ENCODE peak calls at places on chromosomes 16 and 17, in nine cellular contexts. One of them, this sample, is unnamed. For H3K27me3 and H3K4me1, the result is how much of the 10 kb centered on the place peaks cover.

GRCh38 chr16:83802135-83802534 is 5.6 kb upstream of the HSBP1 start:
- DNase-seq in neuronal stem cell: no peak
- DNase-seq in heart right ventricle: peak
- DNase-seq in CD8-positive, alpha-beta memory T cell: no peak
- DNase-seq in ovary: no peak
- DNase-seq in adrenal gland: no peak
- DNase-seq in naive thymus-derived CD4-positive, alpha-beta T cell: no peak
- DNase-seq in MM.1S: no peak
- DNase-seq in uterus: no peak
- DNase-seq in this sample: no peak

GRCh38 chr17:32516940-32517711 is 30.3 kb downstream of the CDK5R1 start:
- DNase-seq in neuronal stem cell: no peak
- DNase-seq in heart right ventricle: no peak
- DNase-seq in CD8-positive, alpha-beta memory T cell: no peak
- DNase-seq in ovary: no peak
- DNase-seq in adrenal gland: no peak
- DNase-seq in naive thymus-derived CD4-positive, alpha-beta T cell: no peak
- DNase-seq in MM.1S: no peak
- DNase-seq in uterus: no peak
- DNase-seq in this sample: no peak

GRCh38 chr16:65538945-65539344 is 417.1 kb upstream of the CDH11 start:
- DNase-seq in neuronal stem cell: no peak
- DNase-seq in heart right ventricle: no peak
- DNase-seq in CD8-positive, alpha-beta memory T cell: no peak
- DNase-seq in ovary: no peak
- DNase-seq in adrenal gland: no peak
- DNase-seq in naive thymus-derived CD4-positive, alpha-beta T cell: no peak
- DNase-seq in MM.1S: no peak
- DNase-seq in uterus: no peak
- DNase-seq in this sample: no peak

GRCh38 chr17:64777413-64778101 is 115.5 kb upstream of the SMURF2 start:
- DNase-seq in neuronal stem cell: no peak
- DNase-seq in heart right ventricle: no peak
- DNase-seq in CD8-positive, alpha-beta memory T cell: no peak
- DNase-seq in ovary: no peak
- DNase-seq in adrenal gland: peak
- DNase-seq in naive thymus-derived CD4-positive, alpha-beta T cell: no peak
- DNase-seq in MM.1S: peak
- DNase-seq in uterus: no peak
- DNase-seq in this sample: no peak

GRCh38 chr17:82217530-82218204 is 5.0 kb upstream of the CCDC57 start:
- DNase-seq in neuronal stem cell: no peak
- DNase-seq in heart right ventricle: peak
- DNase-seq in CD8-positive, alpha-beta memory T cell: no peak
- DNase-seq in ovary: no peak
- DNase-seq in adrenal gland: peak
- DNase-seq in naive thymus-derived CD4-positive, alpha-beta T cell: no peak
- DNase-seq in MM.1S: no peak
- DNase-seq in uterus: no peak
- DNase-seq in this sample: no peak

GRCh38 chr16:80993293-80993691 is 13.4 kb downstream of the CMC2 start:
- DNase-seq in neuronal stem cell: no peak
- DNase-seq in heart right ventricle: no peak
- DNase-seq in CD8-positive, alpha-beta memory T cell: no peak
- DNase-seq in ovary: no peak
- DNase-seq in adrenal gland: peak
- DNase-seq in naive thymus-derived CD4-positive, alpha-beta T cell: no peak
- DNase-seq in MM.1S: no peak
- DNase-seq in uterus: no peak
- DNase-seq in this sample: no peak

GRCh38 chr17:34761646-34762045 is 182.3 kb downstream of the TMEM132E start:
- DNase-seq in neuronal stem cell: no peak
- DNase-seq in heart right ventricle: no peak
- DNase-seq in CD8-positive, alpha-beta memory T cell: no peak
- DNase-seq in ovary: no peak
- DNase-seq in adrenal gland: no peak
- DNase-seq in naive thymus-derived CD4-positive, alpha-beta T cell: no peak
- DNase-seq in MM.1S: no peak
- DNase-seq in uterus: no peak
- DNase-seq in this sample: no peak

GRCh38 chr17:909642-910323 is 69.8 kb downstream of the NXN start:
- DNase-seq in neuronal stem cell: no peak
- DNase-seq in heart right ventricle: no peak
- DNase-seq in CD8-positive, alpha-beta memory T cell: no peak
- DNase-seq in ovary: no peak
- DNase-seq in adrenal gland: no peak
- DNase-seq in naive thymus-derived CD4-positive, alpha-beta T cell: no peak
- DNase-seq in MM.1S: no peak
- DNase-seq in uterus: peak
- DNase-seq in this sample: no peak

GRCh38 chr17:75457047-75457654 is 716 bp downstream of the TMEM94 start:
- DNase-seq in neuronal stem cell: no peak
- DNase-seq in heart right ventricle: peak
- DNase-seq in CD8-positive, alpha-beta memory T cell: peak
- DNase-seq in ovary: peak
- DNase-seq in adrenal gland: peak
- DNase-seq in naive thymus-derived CD4-positive, alpha-beta T cell: no peak
- DNase-seq in MM.1S: no peak
- DNase-seq in uterus: peak
- DNase-seq in this sample: peak

GRCh38 chr17:15463363-15463762 is 4.1 kb downstream of the CDRT4 start:
- DNase-seq in neuronal stem cell: no peak
- DNase-seq in heart right ventricle: peak
- DNase-seq in CD8-positive, alpha-beta memory T cell: no peak
- DNase-seq in ovary: peak
- DNase-seq in adrenal gland: no peak
- DNase-seq in naive thymus-derived CD4-positive, alpha-beta T cell: no peak
- DNase-seq in MM.1S: no peak
- DNase-seq in uterus: peak
- DNase-seq in this sample: no peak

GRCh38 chr17:33291248-33292183 is 1.6 kb downstream of the ASIC2 start:
- DNase-seq in neuronal stem cell: peak
- DNase-seq in heart right ventricle: no peak
- DNase-seq in CD8-positive, alpha-beta memory T cell: no peak
- DNase-seq in ovary: peak
- DNase-seq in adrenal gland: peak
- DNase-seq in naive thymus-derived CD4-positive, alpha-beta T cell: no peak
- DNase-seq in MM.1S: no peak
- DNase-seq in uterus: no peak
- DNase-seq in this sample: peak

GRCh38 chr16:55015181-55015913 is 84.7 kb downstream of the IRX5 start:
- DNase-seq in neuronal stem cell: no peak
- DNase-seq in heart right ventricle: no peak
- DNase-seq in CD8-positive, alpha-beta memory T cell: no peak
- DNase-seq in ovary: no peak
- DNase-seq in adrenal gland: no peak
- DNase-seq in naive thymus-derived CD4-positive, alpha-beta T cell: no peak
- DNase-seq in MM.1S: no peak
- DNase-seq in uterus: no peak
- DNase-seq in this sample: no peak

GRCh38 chr17:179066-179432 is 2.4 kb downstream of the DOC2B start:
- DNase-seq in neuronal stem cell: no peak
- DNase-seq in heart right ventricle: no peak
- DNase-seq in CD8-positive, alpha-beta memory T cell: no peak
- DNase-seq in ovary: no peak
- DNase-seq in adrenal gland: no peak
- DNase-seq in naive thymus-derived CD4-positive, alpha-beta T cell: no peak
- DNase-seq in MM.1S: no peak
- DNase-seq in uterus: no peak
- DNase-seq in this sample: no peak

GRCh38 chr16:9012848-9013507 is 49.3 kb upstream of the USP7 start:
- DNase-seq in neuronal stem cell: peak
- DNase-seq in heart right ventricle: no peak
- DNase-seq in CD8-positive, alpha-beta memory T cell: no peak
- DNase-seq in ovary: no peak
- DNase-seq in adrenal gland: no peak
- DNase-seq in naive thymus-derived CD4-positive, alpha-beta T cell: no peak
- DNase-seq in MM.1S: no peak
- DNase-seq in uterus: no peak
- DNase-seq in this sample: no peak

GRCh38 chr17:65546579-65546978 is 14.9 kb downstream of the AXIN2 start:
- DNase-seq in neuronal stem cell: no peak
- DNase-seq in heart right ventricle: no peak
- DNase-seq in CD8-positive, alpha-beta memory T cell: no peak
- DNase-seq in ovary: no peak
- DNase-seq in adrenal gland: no peak
- DNase-seq in naive thymus-derived CD4-positive, alpha-beta T cell: no peak
- DNase-seq in MM.1S: no peak
- DNase-seq in uterus: no peak
- DNase-seq in this sample: no peak

GRCh38 chr16:1308036-1308976 is 1.1 kb upstream of the UBE2I start:
- DNase-seq in neuronal stem cell: no peak
- DNase-seq in heart right ventricle: no peak
- DNase-seq in CD8-positive, alpha-beta memory T cell: no peak
- DNase-seq in ovary: no peak
- DNase-seq in adrenal gland: no peak
- DNase-seq in naive thymus-derived CD4-positive, alpha-beta T cell: no peak
- DNase-seq in MM.1S: no peak
- DNase-seq in uterus: peak
- DNase-seq in this sample: no peak

GRCh38 chr17:45342871-45343526 is 26.2 kb upstream of the MAP3K14 start:
- DNase-seq in neuronal stem cell: no peak
- DNase-seq in heart right ventricle: no peak
- DNase-seq in CD8-positive, alpha-beta memory T cell: no peak
- DNase-seq in ovary: no peak
- DNase-seq in adrenal gland: no peak
- DNase-seq in naive thymus-derived CD4-positive, alpha-beta T cell: no peak
- DNase-seq in MM.1S: no peak
- DNase-seq in uterus: peak
- DNase-seq in this sample: peak

GRCh38 chr17:59427425-59427921 is 96.0 kb downstream of the YPEL2 start:
- DNase-seq in neuronal stem cell: no peak
- DNase-seq in heart right ventricle: peak
- DNase-seq in CD8-positive, alpha-beta memory T cell: peak
- DNase-seq in ovary: no peak
- DNase-seq in adrenal gland: no peak
- DNase-seq in naive thymus-derived CD4-positive, alpha-beta T cell: peak
- DNase-seq in MM.1S: no peak
- DNase-seq in uterus: peak
- DNase-seq in this sample: no peak

GRCh38 chr17:7041607-7042506 is 2.0 kb downstream of the SLC16A11 start:
- DNase-seq in neuronal stem cell: no peak
- DNase-seq in heart right ventricle: no peak
- DNase-seq in CD8-positive, alpha-beta memory T cell: no peak
- DNase-seq in ovary: no peak
- DNase-seq in adrenal gland: no peak
- DNase-seq in naive thymus-derived CD4-positive, alpha-beta T cell: no peak
- DNase-seq in MM.1S: peak
- DNase-seq in uterus: no peak
- DNase-seq in this sample: no peak

GRCh38 chr17:12316021-12316420 is 295.3 kb downstream of the MAP2K4 start:
- DNase-seq in neuronal stem cell: no peak
- DNase-seq in heart right ventricle: no peak
- DNase-seq in CD8-positive, alpha-beta memory T cell: no peak
- DNase-seq in ovary: no peak
- DNase-seq in adrenal gland: no peak
- DNase-seq in naive thymus-derived CD4-positive, alpha-beta T cell: no peak
- DNase-seq in MM.1S: no peak
- DNase-seq in uterus: no peak
- DNase-seq in this sample: no peak

GRCh38 chr17:60864674-60865080 is 187.0 kb downstream of the BCAS3 start:
- DNase-seq in neuronal stem cell: no peak
- DNase-seq in heart right ventricle: no peak
- DNase-seq in CD8-positive, alpha-beta memory T cell: no peak
- DNase-seq in ovary: no peak
- DNase-seq in adrenal gland: no peak
- DNase-seq in naive thymus-derived CD4-positive, alpha-beta T cell: no peak
- DNase-seq in MM.1S: no peak
- DNase-seq in uterus: no peak
- DNase-seq in this sample: no peak

GRCh38 chr17:77454560-77455095 is 313.9 kb downstream of the SEC14L1 start:
- DNase-seq in neuronal stem cell: no peak
- DNase-seq in heart right ventricle: no peak
- DNase-seq in CD8-positive, alpha-beta memory T cell: peak
- DNase-seq in ovary: no peak
- DNase-seq in adrenal gland: no peak
- DNase-seq in naive thymus-derived CD4-positive, alpha-beta T cell: no peak
- DNase-seq in MM.1S: no peak
- DNase-seq in uterus: no peak
- DNase-seq in this sample: no peak

GRCh38 chr17:40901981-40902862 is 17.2 kb upstream of the KRT20 start:
- DNase-seq in neuronal stem cell: no peak
- DNase-seq in heart right ventricle: no peak
- DNase-seq in CD8-positive, alpha-beta memory T cell: no peak
- DNase-seq in ovary: no peak
- DNase-seq in adrenal gland: no peak
- DNase-seq in naive thymus-derived CD4-positive, alpha-beta T cell: no peak
- DNase-seq in MM.1S: no peak
- DNase-seq in uterus: no peak
- DNase-seq in this sample: no peak
- H3K27me3 ChIP-seq in neuronal stem cell: under half
- H3K27me3 ChIP-seq in heart right ventricle: under half
- H3K27me3 ChIP-seq in CD8-positive, alpha-beta memory T cell: under half
- H3K27me3 ChIP-seq in ovary: under half
- H3K27me3 ChIP-seq in adrenal gland: under half
- H3K27me3 ChIP-seq in naive thymus-derived CD4-positive, alpha-beta T cell: under half
- H3K27me3 ChIP-seq in MM.1S: under half
- H3K27me3 ChIP-seq in uterus: under half
- H3K27me3 ChIP-seq in this sample: under half

GRCh38 chr17:37741334-37742113 is 3.3 kb downstream of the HNF1B start:
- DNase-seq in neuronal stem cell: no peak
- DNase-seq in heart right ventricle: no peak
- DNase-seq in CD8-positive, alpha-beta memory T cell: no peak
- DNase-seq in ovary: no peak
- DNase-seq in adrenal gland: no peak
- DNase-seq in naive thymus-derived CD4-positive, alpha-beta T cell: no peak
- DNase-seq in MM.1S: no peak
- DNase-seq in uterus: no peak
- DNase-seq in this sample: no peak
- H3K4me1 ChIP-seq in neuronal stem cell: under half
- H3K4me1 ChIP-seq in heart right ventricle: under half
- H3K4me1 ChIP-seq in CD8-positive, alpha-beta memory T cell: under half
- H3K4me1 ChIP-seq in ovary: under half
- H3K4me1 ChIP-seq in adrenal gland: under half
- H3K4me1 ChIP-seq in naive thymus-derived CD4-positive, alpha-beta T cell: under half
- H3K4me1 ChIP-seq in MM.1S: under half
- H3K4me1 ChIP-seq in uterus: under half
- H3K4me1 ChIP-seq in this sample: under half

GRCh38 chr16:67528870-67529638 is 425 bp downstream of the RIPOR1 start:
- DNase-seq in neuronal stem cell: no peak
- DNase-seq in heart right ventricle: peak
- DNase-seq in CD8-positive, alpha-beta memory T cell: no peak
- DNase-seq in ovary: peak
- DNase-seq in adrenal gland: peak
- DNase-seq in naive thymus-derived CD4-positive, alpha-beta T cell: no peak
- DNase-seq in MM.1S: no peak
- DNase-seq in uterus: peak
- DNase-seq in this sample: peak
- H3K27me3 ChIP-seq in neuronal stem cell: under half
- H3K27me3 ChIP-seq in heart right ventricle: under half
- H3K27me3 ChIP-seq in CD8-positive, alpha-beta memory T cell: under half
- H3K27me3 ChIP-seq in ovary: under half
- H3K27me3 ChIP-seq in adrenal gland: under half
- H3K27me3 ChIP-seq in naive thymus-derived CD4-positive, alpha-beta T cell: under half
- H3K27me3 ChIP-seq in MM.1S: under half
- H3K27me3 ChIP-seq in uterus: under half
- H3K27me3 ChIP-seq in this sample: under half

DNA sequence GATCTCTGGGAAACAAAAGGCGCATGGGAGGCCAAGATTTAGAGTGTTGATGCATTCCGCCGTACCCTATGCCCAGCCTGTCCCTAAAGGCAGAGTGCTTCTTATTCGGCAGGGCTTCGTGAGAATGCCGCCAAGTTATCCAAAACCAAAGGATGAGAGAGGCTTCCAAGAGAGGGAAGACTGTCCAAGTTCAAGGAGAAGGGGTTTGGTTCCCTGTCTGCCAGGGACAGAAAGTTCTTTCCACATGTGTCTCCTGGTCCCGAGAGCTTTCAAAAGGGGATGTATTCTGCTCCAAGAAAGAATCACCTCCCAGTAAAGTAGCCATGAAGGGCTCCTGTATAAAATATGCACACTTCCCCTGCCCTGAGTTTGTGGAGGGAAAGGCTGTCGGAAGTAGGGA is 42.1 kb upstream of the CLEC18A start:
- DNase-seq in neuronal stem cell: no peak
- DNase-seq in heart right ventricle: no peak
- DNase-seq in CD8-positive, alpha-beta memory T cell: no peak
- DNase-seq in ovary: no peak
- DNase-seq in adrenal gland: no peak
- DNase-seq in naive thymus-derived CD4-positive, alpha-beta T cell: no peak
- DNase-seq in MM.1S: no peak
- DNase-seq in uterus: no peak
- DNase-seq in this sample: no peak
- H3K4me1 ChIP-seq in neuronal stem cell: under half
- H3K4me1 ChIP-seq in heart right ventricle: under half
- H3K4me1 ChIP-seq in CD8-positive, alpha-beta memory T cell: under half
- H3K4me1 ChIP-seq in ovary: under half
- H3K4me1 ChIP-seq in adrenal gland: under half
- H3K4me1 ChIP-seq in naive thymus-derived CD4-positive, alpha-beta T cell: under half
- H3K4me1 ChIP-seq in MM.1S: under half
- H3K4me1 ChIP-seq in uterus: under half
- H3K4me1 ChIP-seq in this sample: under half